ENCODE peak calls at places on chromosomes 13 and 19, in ten cellular contexts. One of them, this sample, is unnamed.

GRCh38 chr13:112905990-112906641 is 62.9 kb upstream of the MCF2L start:
- DNase-seq in CD4-positive, CD25-positive, alpha-beta regulatory T cell: no peak
- DNase-seq in GM23248: no peak
- DNase-seq in nephron progenitor cell: no peak
- DNase-seq in cerebellar nuclear complex: no peak
- DNase-seq in stimulated activated CD8-positive, alpha-beta memory T cell treated with anti-CD3 and anti-CD28 coated beads, Interleukin-7, amount 100 ng/mL, for 1 hour: no peak
- DNase-seq in RPMI8226: peak; percentile 70
- DNase-seq in left ventricle myocardium inferior: no peak
- DNase-seq in endothelial cell of umbilical vein: no peak
- DNase-seq in EL: no peak
- DNase-seq in this sample: no peak

GRCh38 chr13:42592915-42593718 is 19.2 kb downstream of the TNFSF11 start:
- DNase-seq in cerebellar nuclear complex: no peak
- DNase-seq in GM23248: no peak
- DNase-seq in endothelial cell of umbilical vein: no peak
- DNase-seq in CD4-positive, CD25-positive, alpha-beta regulatory T cell: no peak
- DNase-seq in stimulated activated CD8-positive, alpha-beta memory T cell treated with anti-CD3 and anti-CD28 coated beads, Interleukin-7, amount 100 ng/mL, for 1 hour: no peak
- DNase-seq in nephron progenitor cell: no peak
- DNase-seq in left ventricle myocardium inferior: no peak
- DNase-seq in EL: no peak
- DNase-seq in RPMI8226: no peak
- DNase-seq in this sample: no peak

GRCh38 chr13:113959198-113959597 is 14.7 kb downstream of the C13orf46 start:
- DNase-seq in left ventricle myocardium inferior: no peak
- DNase-seq in GM23248: peak; percentile 34
- DNase-seq in CD4-positive, CD25-positive, alpha-beta regulatory T cell: no peak
- DNase-seq in endothelial cell of umbilical vein: peak; percentile 90
- DNase-seq in EL: no peak
- DNase-seq in stimulated activated CD8-positive, alpha-beta memory T cell treated with anti-CD3 and anti-CD28 coated beads, Interleukin-7, amount 100 ng/mL, for 1 hour: no peak
- DNase-seq in nephron progenitor cell: no peak
- DNase-seq in RPMI8226: no peak
- DNase-seq in cerebellar nuclear complex: no peak
- DNase-seq in this sample: peak; percentile 9

GRCh38 chr19:13794388-13794751 is 873 bp upstream of the ZSWIM4 start:
- DNase-seq in RPMI8226: peak; percentile 81
- DNase-seq in CD4-positive, CD25-positive, alpha-beta regulatory T cell: no peak
- DNase-seq in stimulated activated CD8-positive, alpha-beta memory T cell treated with anti-CD3 and anti-CD28 coated beads, Interleukin-7, amount 100 ng/mL, for 1 hour: no peak
- DNase-seq in nephron progenitor cell: no peak
- DNase-seq in GM23248: peak; percentile 97
- DNase-seq in endothelial cell of umbilical vein: peak; percentile 80
- DNase-seq in left ventricle myocardium inferior: peak; percentile 83
- DNase-seq in cerebellar nuclear complex: no peak
- DNase-seq in EL: peak; percentile 97
- DNase-seq in this sample: no peak

GRCh38 chr13:40762849-40763248 is 8.1 kb downstream of the MRPS31 start:
- DNase-seq in left ventricle myocardium inferior: no peak
- DNase-seq in EL: peak; percentile 20
- DNase-seq in RPMI8226: no peak
- DNase-seq in GM23248: peak; percentile 84
- DNase-seq in stimulated activated CD8-positive, alpha-beta memory T cell treated with anti-CD3 and anti-CD28 coated beads, Interleukin-7, amount 100 ng/mL, for 1 hour: no peak
- DNase-seq in CD4-positive, CD25-positive, alpha-beta regulatory T cell: no peak
- DNase-seq in nephron progenitor cell: no peak
- DNase-seq in cerebellar nuclear complex: no peak
- DNase-seq in endothelial cell of umbilical vein: no peak
- DNase-seq in this sample: no peak

GRCh38 chr19:325173-325936 is 19.2 kb downstream of the MIER2 start:
- DNase-seq in nephron progenitor cell: no peak
- DNase-seq in GM23248: no peak
- DNase-seq in cerebellar nuclear complex: no peak
- DNase-seq in RPMI8226: no peak
- DNase-seq in endothelial cell of umbilical vein: no peak
- DNase-seq in left ventricle myocardium inferior: no peak
- DNase-seq in CD4-positive, CD25-positive, alpha-beta regulatory T cell: no peak
- DNase-seq in EL: no peak
- DNase-seq in stimulated activated CD8-positive, alpha-beta memory T cell treated with anti-CD3 and anti-CD28 coated beads, Interleukin-7, amount 100 ng/mL, for 1 hour: no peak
- DNase-seq in this sample: no peak

GRCh38 chr13:28574617-28575142 is 79.8 kb upstream of the FLT1 start:
- DNase-seq in RPMI8226: no peak
- DNase-seq in left ventricle myocardium inferior: no peak
- DNase-seq in nephron progenitor cell: no peak
- DNase-seq in cerebellar nuclear complex: no peak
- DNase-seq in stimulated activated CD8-positive, alpha-beta memory T cell treated with anti-CD3 and anti-CD28 coated beads, Interleukin-7, amount 100 ng/mL, for 1 hour: no peak
- DNase-seq in endothelial cell of umbilical vein: peak; percentile 98
- DNase-seq in CD4-positive, CD25-positive, alpha-beta regulatory T cell: peak; percentile 10
- DNase-seq in GM23248: peak; percentile 96
- DNase-seq in EL: peak; percentile 99
- DNase-seq in this sample: no peak

GRCh38 chr19:40663712-40664692 is 26.4 kb downstream of the NUMBL start:
- DNase-seq in nephron progenitor cell: no peak
- DNase-seq in CD4-positive, CD25-positive, alpha-beta regulatory T cell: peak; percentile 8
- DNase-seq in stimulated activated CD8-positive, alpha-beta memory T cell treated with anti-CD3 and anti-CD28 coated beads, Interleukin-7, amount 100 ng/mL, for 1 hour: no peak
- DNase-seq in EL: peak; percentile 44
- DNase-seq in cerebellar nuclear complex: no peak
- DNase-seq in endothelial cell of umbilical vein: no peak
- DNase-seq in GM23248: peak; percentile 61
- DNase-seq in RPMI8226: no peak
- DNase-seq in left ventricle myocardium inferior: peak; percentile 17
- DNase-seq in this sample: no peak

GRCh38 chr13:33284016-33284415 is 1.5 kb downstream of the STARD13 start:
- DNase-seq in EL: peak; percentile 43
- DNase-seq in cerebellar nuclear complex: no peak
- DNase-seq in stimulated activated CD8-positive, alpha-beta memory T cell treated with anti-CD3 and anti-CD28 coated beads, Interleukin-7, amount 100 ng/mL, for 1 hour: no peak
- DNase-seq in CD4-positive, CD25-positive, alpha-beta regulatory T cell: no peak
- DNase-seq in GM23248: peak; percentile 55
- DNase-seq in endothelial cell of umbilical vein: peak; percentile 90
- DNase-seq in RPMI8226: no peak
- DNase-seq in left ventricle myocardium inferior: no peak
- DNase-seq in nephron progenitor cell: no peak
- DNase-seq in this sample: no peak

GRCh38 chr19:17743874-17744273 is 7.4 kb upstream of the FCHO1 start:
- DNase-seq in nephron progenitor cell: no peak
- DNase-seq in endothelial cell of umbilical vein: peak; percentile 40
- DNase-seq in GM23248: peak; percentile 65
- DNase-seq in EL: no peak
- DNase-seq in cerebellar nuclear complex: no peak
- DNase-seq in left ventricle myocardium inferior: no peak
- DNase-seq in RPMI8226: no peak
- DNase-seq in stimulated activated CD8-positive, alpha-beta memory T cell treated with anti-CD3 and anti-CD28 coated beads, Interleukin-7, amount 100 ng/mL, for 1 hour: no peak
- DNase-seq in CD4-positive, CD25-positive, alpha-beta regulatory T cell: peak; percentile 33
- DNase-seq in this sample: no peak

GRCh38 chr19:33950141-33950805 is 153.6 kb downstream of the KCTD15 start:
- DNase-seq in cerebellar nuclear complex: no peak
- DNase-seq in stimulated activated CD8-positive, alpha-beta memory T cell treated with anti-CD3 and anti-CD28 coated beads, Interleukin-7, amount 100 ng/mL, for 1 hour: no peak
- DNase-seq in CD4-positive, CD25-positive, alpha-beta regulatory T cell: no peak
- DNase-seq in left ventricle myocardium inferior: no peak
- DNase-seq in endothelial cell of umbilical vein: no peak
- DNase-seq in nephron progenitor cell: no peak
- DNase-seq in GM23248: peak; percentile 34
- DNase-seq in RPMI8226: no peak
- DNase-seq in EL: no peak
- DNase-seq in this sample: no peak

GRCh38 chr13:24119593-24120508 is 40.7 kb upstream of the SPATA13 start:
- DNase-seq in RPMI8226: no peak
- DNase-seq in left ventricle myocardium inferior: no peak
- DNase-seq in stimulated activated CD8-positive, alpha-beta memory T cell treated with anti-CD3 and anti-CD28 coated beads, Interleukin-7, amount 100 ng/mL, for 1 hour: no peak
- DNase-seq in CD4-positive, CD25-positive, alpha-beta regulatory T cell: no peak
- DNase-seq in GM23248: no peak
- DNase-seq in EL: no peak
- DNase-seq in endothelial cell of umbilical vein: peak; percentile 14
- DNase-seq in cerebellar nuclear complex: no peak
- DNase-seq in nephron progenitor cell: no peak
- DNase-seq in this sample: no peak